ENCODE peak calls at places on chromosomes 5 and 9, in seven cellular contexts. W is esophagus squamous epithelium; E is uterus; Z is suprapubic skin; X is bronchial epithelial cell; V is H7; J is CD4-positive, alpha-beta memory T cell. K is an unnamed sample.

GRCh38 chr5:150441813-150442698 is 7.5 kb downstream of the RPS14 start:
- DNase-seq in E (no peak), X (no peak), W (no peak), J (no peak), Z (no peak), V (peak; percentile 69), K (no peak)

GRCh38 chr5:124866355-124867063 is 120.1 kb upstream of the ZNF608 start:
- DNase-seq in W (no peak), E (peak; percentile 33), V (no peak), J (no peak), Z (no peak), X (peak; percentile 72), K (no peak)

GRCh38 chr5:166356096-166356495 is 1935.3 kb upstream of the WWC1 start:
- DNase-seq in Z (no peak), E (no peak), V (no peak), J (no peak), X (no peak), W (no peak), K (no peak)

GRCh38 chr5:132840896-132841818 is 10.7 kb upstream of the SHROOM1 start:
- DNase-seq in E (no peak), J (no peak), V (no peak), Z (no peak), X (peak; percentile 64), W (no peak), K (no peak)

GRCh38 chr9:129140397-129141065 is 29.3 kb downstream of the PTPA start:
- DNase-seq in J (no peak), X (peak; percentile 63), W (no peak), V (peak; percentile 80), Z (no peak), E (peak; percentile 52), K (peak; percentile 30)

GRCh38 chr9:110443146-110443877 is 105.6 kb upstream of the TXNDC8 start:
- DNase-seq in X (peak; percentile 39), Z (no peak), E (no peak), W (no peak), J (no peak), V (no peak), K (no peak)

GRCh38 chr9:16594787-16595186 is 275.7 kb downstream of the BNC2 start:
- DNase-seq in E (no peak), Z (no peak), J (no peak), W (no peak), X (no peak), V (no peak), K (no peak)

GRCh38 chr9:137550241-137550621 is at the start of gene PNPLA7:
- DNase-seq in E (peak; percentile 84), Z (peak; percentile 96), V (peak; percentile 94), X (peak; percentile 63), J (peak; percentile 46), W (peak; percentile 41), K (peak; percentile 43)

GRCh38 chr5:73263001-73263710 is 90.2 kb downstream of the TMEM174 start:
- DNase-seq in W (no peak), J (no peak), X (no peak), V (no peak), Z (no peak), E (no peak), K (no peak)

GRCh38 chr5:67774153-67774552 is 441.4 kb upstream of the PIK3R1 start:
- DNase-seq in X (no peak), V (no peak), J (no peak), W (no peak), E (no peak), Z (no peak), K (no peak)

GRCh38 chr5:56409331-56410190 is 176.4 kb upstream of the ANKRD55 start:
- DNase-seq in X (peak; percentile 95), W (no peak), V (no peak), Z (no peak), J (no peak), E (no peak), K (no peak)

GRCh38 chr5:68047035-68047434 is 168.5 kb upstream of the PIK3R1 start:
- DNase-seq in Z (no peak), E (no peak), W (no peak), X (peak; percentile 25), J (no peak), V (no peak), K (no peak)

GRCh38 chr5:100643473-100643872 is 108.3 kb downstream of the FAM174A start:
- DNase-seq in W (no peak), E (no peak), X (peak; percentile 75), Z (no peak), J (no peak), V (no peak), K (no peak)

GRCh38 chr5:23419115-23419514 is 88.3 kb upstream of the PRDM9 start:
- DNase-seq in E (no peak), X (peak; percentile 85), Z (no peak), W (no peak), J (no peak), V (peak; percentile 8), K (no peak)

GRCh38 chr9:117325789-117326185 is 89.1 kb downstream of the ASTN2 start:
- DNase-seq in J (no peak), V (no peak), E (no peak), X (no peak), Z (no peak), W (no peak), K (no peak)

DNA sequence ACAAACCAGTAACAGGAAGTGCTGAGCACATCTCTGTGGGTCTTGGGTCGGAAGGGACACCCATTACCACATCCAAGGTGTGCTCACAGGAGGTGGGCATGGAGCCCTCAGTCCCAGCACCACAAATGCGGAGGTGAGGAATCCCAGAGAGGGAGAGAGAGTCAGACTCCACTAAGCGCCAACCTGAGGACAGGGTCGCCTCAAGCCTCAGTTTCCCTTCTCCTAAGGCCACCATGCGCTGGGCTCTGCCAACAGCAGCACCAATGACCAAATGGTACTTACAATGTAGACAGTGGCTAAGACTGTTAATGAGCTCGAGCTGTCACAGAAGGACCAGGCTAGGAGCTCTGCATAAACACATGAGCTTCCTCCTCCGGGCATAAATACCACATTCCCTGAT is 43.1 kb downstream of the BICD2 start:
- DNase-seq in J (no peak), V (no peak), E (no peak), Z (no peak), X (no peak), W (no peak), K (no peak)
- H3K4me3 ChIP-seq in J (no peak overlapping the region), V (no peak overlapping the region), E (no peak overlapping the region), Z (no peak overlapping the region), X (no peak overlapping the region), W (no peak overlapping the region), K (no peak overlapping the region)

DNA sequence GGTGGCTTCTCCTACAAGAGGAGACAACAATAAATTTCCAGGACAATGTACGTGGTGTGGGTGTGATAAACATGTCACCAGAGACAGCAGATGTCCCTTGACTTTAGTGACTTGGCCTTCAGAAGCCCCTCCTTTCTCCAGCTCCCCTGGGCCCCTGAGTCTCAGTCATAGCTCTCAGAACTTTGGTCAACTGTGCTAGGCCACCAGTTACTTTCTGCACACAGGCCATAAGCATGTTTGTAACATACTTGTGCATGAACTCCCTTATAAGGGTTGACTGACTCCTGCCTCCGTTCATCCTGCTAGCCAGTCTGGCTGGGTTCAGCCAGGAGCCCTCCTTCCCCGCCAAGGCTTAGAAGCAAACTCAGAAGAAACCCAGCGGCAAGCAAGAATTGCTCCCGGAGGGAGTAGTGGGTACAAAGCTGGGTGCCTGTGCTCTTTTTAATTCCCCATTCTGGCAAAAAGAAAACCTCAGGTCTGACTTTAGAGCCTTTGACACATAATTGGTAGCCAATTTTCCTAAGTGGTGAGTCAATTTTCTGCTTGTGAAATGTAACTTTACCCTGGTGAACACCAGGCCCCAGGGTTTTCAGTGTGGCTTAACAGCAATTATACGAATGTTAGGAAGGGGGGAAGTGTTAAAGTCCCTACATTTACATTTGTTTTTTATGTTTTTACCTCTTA is 49.2 kb downstream of the EBF1 start:
- DNase-seq in J (no peak), X (no peak), W (no peak), E (no peak), V (peak; percentile 9), Z (no peak), K (peak; percentile 59)
- H3K4me3 ChIP-seq in J (no peak overlapping the region), X (no peak overlapping the region), W (no peak overlapping the region), E (peak overlapping the region; percentile 12), V (no peak overlapping the region), Z (peak overlapping the region; percentile 40), K (no peak overlapping the region)

DNA sequence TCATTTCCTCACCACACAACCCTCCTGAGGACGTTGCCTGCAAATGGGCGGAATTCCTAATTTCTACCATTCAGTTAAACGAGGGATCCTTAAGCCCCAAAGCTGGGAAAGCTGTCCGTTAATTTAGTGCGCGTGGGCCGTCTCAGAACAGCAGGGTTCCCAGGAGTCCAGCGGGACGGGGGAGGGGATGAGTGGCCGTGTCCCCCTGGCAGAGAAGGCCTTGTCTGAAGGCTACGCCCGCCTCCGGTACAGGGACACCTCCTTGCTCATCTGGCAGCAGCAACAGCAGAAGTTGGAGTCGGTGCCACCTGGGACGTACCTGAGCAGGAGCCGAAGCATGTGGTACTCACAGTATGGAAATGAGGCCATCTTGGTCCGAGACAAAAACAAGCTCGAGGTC is 1.3 kb downstream of the BRD3OS start:
- DNase-seq in W (no peak), V (no peak), X (no peak), Z (no peak), E (peak; percentile 37), J (no peak), K (no peak)
- H3K4me3 ChIP-seq in W (no peak overlapping the region), V (no peak overlapping the region), X (no peak overlapping the region), Z (no peak overlapping the region), E (no peak overlapping the region), J (peak overlapping the region; percentile 89), K (no peak overlapping the region)

GRCh38 chr9:87567566-87567965 is 69.9 kb downstream of the DAPK1 start:
- DNase-seq in W (no peak), Z (no peak), E (no peak), X (no peak), J (no peak), V (peak; percentile 48), K (no peak)

GRCh38 chr9:87572719-87573118 is 75.1 kb downstream of the DAPK1 start:
- DNase-seq in W (no peak), V (no peak), Z (no peak), E (no peak), J (no peak), X (no peak), K (no peak)

GRCh38 chr9:87567988-87568800 is 70.5 kb downstream of the DAPK1 start:
- DNase-seq in X (no peak), Z (no peak), J (no peak), W (no peak), V (no peak), E (no peak), K (no peak)

GRCh38 chr9:87569008-87569908 is 71.6 kb downstream of the DAPK1 start:
- DNase-seq in J (no peak), V (no peak), E (no peak), W (no peak), X (no peak), Z (no peak), K (no peak)

DNA sequence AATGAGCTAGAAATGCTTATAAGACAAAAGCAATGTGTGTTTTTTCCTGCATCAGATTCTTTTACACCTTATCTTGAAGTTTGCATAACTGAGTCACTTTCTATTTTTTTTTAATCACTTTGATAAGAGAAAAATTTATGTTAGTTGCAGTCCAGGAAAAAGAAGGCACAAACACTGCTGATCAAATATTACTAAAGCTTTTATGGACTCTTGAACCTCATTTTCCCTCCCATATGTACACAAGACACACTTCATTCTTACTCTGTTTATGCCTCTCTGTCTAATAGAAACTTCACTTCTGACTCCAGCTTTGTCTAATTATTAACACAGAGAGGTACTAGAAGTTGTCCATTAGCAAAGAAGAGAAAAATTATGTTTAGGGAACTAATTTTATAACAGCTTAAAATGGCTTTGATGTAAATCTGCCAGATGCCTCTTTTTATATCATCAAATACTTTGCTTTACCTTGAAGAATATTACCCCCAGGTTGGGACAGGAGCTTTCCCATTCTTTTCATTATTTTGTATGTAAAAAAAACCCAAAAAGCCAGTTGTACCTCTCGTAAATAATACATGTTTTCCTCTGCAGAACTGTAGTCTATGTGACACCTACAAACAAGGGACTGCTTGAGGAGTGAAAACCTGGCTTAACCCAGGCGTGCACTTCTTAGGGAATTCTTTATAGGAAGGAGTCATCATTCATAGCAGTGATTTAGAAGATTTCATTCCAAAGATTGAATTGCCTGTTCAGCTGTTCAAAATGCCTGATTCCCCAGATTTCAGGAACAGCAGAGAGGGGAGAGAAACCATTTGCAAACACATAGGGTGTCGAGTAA is 72.5 kb downstream of the DAPK1 start:
- DNase-seq in J (no peak), W (no peak), X (no peak), Z (no peak), E (no peak), V (no peak), K (no peak)
- H3K4me3 ChIP-seq in J (no peak overlapping the region), W (no peak overlapping the region), X (no peak overlapping the region), Z (no peak overlapping the region), E (no peak overlapping the region), V (no peak overlapping the region), K (no peak overlapping the region)

K was measured in GM06990.